ENCODE peak calls at places on chromosome 21, in four cellular contexts. D is K562, R is HCT116, M is GM12878. U is an unnamed sample.

GRCh38 chr21:29374481-29374880 is 75.8 kb downstream of the BACH1 start:
- DNase-seq in D (no peak), R (no peak), M (no peak), U (no peak)

GRCh38 chr21:17988038-17988437 is 168.9 kb upstream of the C21orf91 start:
- DNase-seq in M (no peak), D (no peak), R (no peak), U (no peak)

GRCh38 chr21:14736162-14736561 is 190.0 kb upstream of the SAMSN1 start:
- DNase-seq in M (peak), D (no peak), R (no peak), U (no peak)

GRCh38 chr21:38503588-38503987 is 5.3 kb upstream of the ERG start:
- DNase-seq in M (no peak), R (no peak), D (no peak), U (no peak)

GRCh38 chr21:27060190-27060589 is 93.3 kb upstream of the ADAMTS5 start:
- DNase-seq in M (no peak), D (no peak), R (no peak), U (no peak)

GRCh38 chr21:40759061-40759460 is 87.9 kb downstream of the DSCAM start:
- DNase-seq in M (no peak), D (no peak), R (no peak), U (no peak)

GRCh38 chr21:43278359-43278758 is 109.6 kb downstream of the CRYAA start:
- DNase-seq in R (no peak), D (no peak), M (no peak), U (no peak)

GRCh38 chr21:40143822-40144525 is 276.7 kb downstream of the PCP4 start:
- DNase-seq in M (no peak), D (peak), R (peak), U (peak)

GRCh38 chr21:18620421-18620820 is 216.8 kb upstream of the TMPRSS15 start:
- DNase-seq in R (no peak), M (no peak), D (no peak), U (no peak)

GRCh38 chr21:25708467-25709065 is 26.1 kb downstream of the ATP5PF start:
- DNase-seq in R (peak), D (peak), M (no peak), U (no peak)

GRCh38 chr21:38507374-38507942 is 9.2 kb upstream of the ERG start:
- DNase-seq in M (no peak), D (no peak), R (no peak), U (no peak)

GRCh38 chr21:39564200-39564599 is 48.5 kb upstream of the B3GALT5 start:
- DNase-seq in R (no peak), M (no peak), D (no peak), U (no peak)

GRCh38 chr21:37896788-37897187 is 19.5 kb downstream of the KCNJ6 start:
- DNase-seq in M (no peak), D (no peak), R (no peak), U (no peak)

GRCh38 chr21:29477347-29477746 is 178.6 kb downstream of the BACH1 start:
- DNase-seq in R (no peak), M (no peak), D (no peak), U (no peak)

GRCh38 chr21:37546949-37547614 is 180.5 kb downstream of the DYRK1A start:
- DNase-seq in D (no peak), R (no peak), M (no peak), U (no peak)

GRCh38 chr21:38494688-38495087 is 3.6 kb downstream of the ERG start:
- DNase-seq in R (no peak), M (no peak), D (no peak), U (no peak)

GRCh38 chr21:25934130-25934529 is 199.4 kb downstream of the GABPA start:
- DNase-seq in R (no peak), D (no peak), M (no peak), U (no peak)

GRCh38 chr21:37045139-37045538 is 27.7 kb downstream of the PIGP start:
- DNase-seq in M (no peak), D (no peak), R (no peak), U (no peak)

GRCh38 chr21:16569679-16570078 is 839.9 kb downstream of the USP25 start:
- DNase-seq in R (no peak), D (no peak), M (no peak), U (no peak)

GRCh38 chr21:28419110-28419509 is 573.6 kb downstream of the LTN1 start:
- DNase-seq in D (no peak), M (no peak), R (no peak), U (no peak)

GRCh38 chr21:24290151-24290833 is 1317.0 kb downstream of the MRPL39 start:
- DNase-seq in M (no peak), R (no peak), D (no peak), U (no peak)

GRCh38 chr21:23837564-23837963 is 1769.7 kb downstream of the MRPL39 start:
- DNase-seq in R (no peak), M (no peak), D (no peak), U (no peak)

GRCh38 chr21:26443291-26443690 is 129.8 kb downstream of the CYYR1 start:
- DNase-seq in M (no peak), R (no peak), D (no peak), U (no peak)

GRCh38 chr21:35390013-35390776 is 341.1 kb upstream of the RUNX1 start:
- DNase-seq in R (no peak), M (no peak), D (no peak), U (no peak)

GRCh38 chr21:43353282-43354010 is 73.5 kb downstream of the SIK1 start:
- DNase-seq in D (no peak), M (no peak), R (no peak), U (no peak)

GRCh38 chr21:36830041-36830440 is 131.1 kb downstream of the SIM2 start:
- DNase-seq in R (no peak), M (no peak), D (no peak), U (no peak)

GRCh38 chr21:38956791-38957571 is 151.3 kb downstream of the ETS2 start:
- DNase-seq in R (no peak), M (no peak), D (peak), U (no peak)

GRCh38 chr21:34319585-34319984 is 44.2 kb upstream of the KCNE2 start:
- DNase-seq in D (no peak), M (no peak), R (no peak), U (no peak)

DNA sequence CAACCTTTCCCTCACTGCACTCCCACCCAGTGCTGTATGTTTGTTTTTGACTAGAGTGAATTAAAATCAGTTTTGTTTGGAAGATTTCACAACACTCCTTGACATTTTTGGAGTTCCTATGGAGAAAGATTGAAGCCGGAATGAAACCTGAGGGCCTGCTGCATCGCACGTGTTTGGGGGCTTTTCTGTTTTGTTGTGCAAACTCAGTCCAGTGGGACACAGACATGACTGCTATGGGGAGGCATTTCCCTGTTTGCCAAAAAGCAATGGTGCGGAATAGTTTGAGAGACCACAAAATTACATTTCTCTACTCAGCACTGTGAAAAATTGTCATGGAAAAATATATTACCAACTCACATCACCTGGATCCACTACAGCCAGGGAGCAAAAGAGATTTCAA is 43.8 kb upstream of the KCNE2 start:
- DNase-seq in R (no peak), M (no peak), D (no peak), U (no peak)
- TF ChIP-seq EGR1 in R (no peak), M (no peak), D (no peak), U (no peak)

GRCh38 chr21:45572783-45573451 is 30.7 kb upstream of the SLC19A1 start:
- DNase-seq in M (no peak), R (no peak), D (no peak), U (no peak)

GRCh38 chr21:45574691-45575090 is 32.5 kb upstream of the SLC19A1 start:
- DNase-seq in M (no peak), D (no peak), R (no peak), U (no peak)

GRCh38 chr21:45572231-45572630 is 30.0 kb upstream of the SLC19A1 start:
- DNase-seq in M (no peak), D (no peak), R (no peak), U (no peak)

GRCh38 chr21:45574081-45574501 is 31.9 kb upstream of the SLC19A1 start:
- DNase-seq in M (no peak), R (no peak), D (no peak), U (no peak)

GRCh38 chr21:45573452-45574035 is 31.3 kb upstream of the SLC19A1 start:
- DNase-seq in R (no peak), M (no peak), D (no peak), U (no peak)
- TF ChIP-seq EGR1 in R (no peak), M (no peak), D (no peak), U (no peak)

GRCh38 chr21:31710586-31710985 is 21.3 kb downstream of the SCAF4 start:
- DNase-seq in M (no peak), R (no peak), D (no peak), U (no peak)
- TF ChIP-seq EGR1 in M (no peak), R (no peak), D (no peak), U (no peak)

GRCh38 chr21:45161039-45161945 is 86.9 kb downstream of the ADARB1 start:
- DNase-seq in M (no peak), R (no peak), D (no peak), U (no peak)
- TF ChIP-seq EGR1 in M (no peak), R (no peak), D (no peak), U (no peak)

DNA sequence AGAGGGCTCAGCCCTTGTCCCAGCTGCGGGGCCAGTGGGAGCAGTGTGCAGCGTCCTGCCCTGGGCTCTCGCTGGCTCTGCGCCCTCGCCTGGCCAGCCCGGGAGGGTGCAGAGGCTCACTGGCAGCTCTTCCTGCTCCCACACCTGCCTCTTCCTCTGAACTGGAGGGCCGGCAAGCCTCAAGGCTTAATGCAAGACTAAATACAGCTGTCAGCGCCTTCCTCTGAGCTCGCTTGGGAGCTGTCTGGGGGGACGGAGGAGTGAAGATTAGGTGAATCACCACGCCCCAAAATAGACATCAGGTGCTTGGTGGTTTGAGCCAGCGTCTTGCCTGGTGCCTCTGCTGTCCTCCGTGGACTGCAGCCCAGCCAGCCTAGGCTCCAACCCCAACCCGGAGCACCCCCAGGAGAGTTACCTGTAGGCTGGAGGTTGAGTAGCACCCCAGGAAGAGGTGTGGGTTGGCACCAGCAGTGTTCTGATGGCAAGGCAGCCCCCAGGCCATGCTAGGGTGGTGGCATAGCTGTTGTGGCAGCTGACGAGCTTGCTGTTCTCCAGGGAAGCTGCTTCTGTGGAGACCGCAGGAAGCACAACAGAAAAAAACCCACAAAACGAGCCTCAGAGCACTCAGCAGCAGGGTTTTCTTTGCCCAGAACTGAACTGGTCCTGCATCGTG is 36.9 kb downstream of the UMODL1 start:
- DNase-seq in D (peak), R (no peak), M (no peak), U (peak)
- TF ChIP-seq EGR1 in D (no peak), R (no peak), M (no peak), U (no peak)

GRCh38 chr21:44514746-44515358 is 25.1 kb downstream of the KRTAP10-1 start:
- DNase-seq in R (no peak), D (no peak), M (no peak), U (no peak)

GRCh38 chr21:44512496-44513388 is 27.3 kb downstream of the KRTAP10-1 start:
- DNase-seq in R (no peak), M (no peak), D (no peak), U (no peak)

GRCh38 chr21:44511938-44512275 is 28.1 kb downstream of the KRTAP10-1 start:
- DNase-seq in M (no peak), D (no peak), R (no peak), U (no peak)

GRCh38 chr21:44514218-44514520 is 25.8 kb downstream of the KRTAP10-1 start:
- DNase-seq in M (no peak), R (no peak), D (no peak), U (no peak)

DNA sequence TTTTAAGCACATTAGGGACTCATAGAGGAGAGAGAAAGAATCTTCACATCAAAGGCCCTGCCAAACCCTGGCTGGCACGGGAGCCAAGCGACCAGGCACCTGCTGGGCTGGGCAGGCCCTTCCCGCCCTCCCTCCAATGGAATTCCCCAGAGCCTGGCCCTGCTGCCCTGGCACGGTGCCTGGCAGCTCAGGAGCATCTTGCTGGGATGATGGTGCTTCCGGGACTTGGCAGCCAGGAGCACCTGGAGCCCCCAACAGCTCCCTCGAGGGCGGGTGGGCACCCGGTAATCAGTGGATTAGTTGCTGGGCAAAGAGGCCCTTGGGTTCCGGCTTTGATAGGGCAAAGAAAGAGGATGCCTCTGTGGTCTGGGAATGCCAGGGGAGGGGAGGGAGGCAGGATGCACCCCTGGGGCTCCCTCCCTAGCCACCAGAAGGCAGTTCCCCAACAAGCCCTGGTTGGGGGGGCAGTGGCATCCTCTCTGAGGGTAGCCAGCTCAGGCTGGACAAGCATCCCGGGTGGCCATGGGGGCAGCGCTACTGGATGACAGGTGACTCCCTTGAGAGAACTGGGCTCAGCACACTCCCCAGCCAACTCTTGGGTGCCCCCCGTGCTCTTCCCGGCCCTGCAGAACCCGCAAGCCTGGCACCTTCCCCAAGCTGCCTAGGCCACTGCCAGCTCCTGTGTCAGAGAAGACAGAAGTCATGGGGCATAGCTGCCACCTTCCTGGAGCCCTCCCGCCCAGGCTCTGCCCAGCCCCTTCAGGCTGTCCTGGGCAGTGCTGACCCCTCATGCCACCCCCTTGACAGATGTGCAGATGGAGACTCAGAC is 26.4 kb downstream of the KRTAP10-1 start:
- DNase-seq in R (no peak), M (no peak), D (no peak), U (no peak)
- TF ChIP-seq EGR1 in R (no peak), M (no peak), D (no peak), U (no peak)